ENCODE peak calls at places on chromosomes 3 and 15, in six cellular contexts. X is CD8-positive, alpha-beta T cell; V is cardiac muscle cell; Y is suprapubic skin; S is adipocyte; M is neuronal stem cell. B is an unnamed sample.
A peak's percentile ranks its signal among the peaks of the same experiment; 100 is the strongest.

GRCh38 chr3:185210621-185211157 is 43.2 kb downstream of the EHHADH start:
- DNase-seq in X (no peak), V (no peak), Y (no peak), S (no peak), M (no peak), B (no peak)

GRCh38 chr15:25710184-25710583 is 152.9 kb downstream of the ATP10A start:
- DNase-seq in X (peak; percentile 44), V (peak; percentile 24), Y (peak; percentile 65), S (peak; percentile 38), M (peak; percentile 30), B (no peak)

GRCh38 chr3:126524429-126524988 is 554 bp downstream of the CHST13 start:
- DNase-seq in X (no peak), V (no peak), Y (no peak), S (no peak), M (peak; percentile 29), B (no peak)

GRCh38 chr3:4795905-4796304 is 183.3 kb upstream of the BHLHE40 start:
- DNase-seq in X (no peak), V (no peak), Y (no peak), S (no peak), M (no peak), B (no peak)

GRCh38 chr3:129082026-129082425 is 21.4 kb downstream of the GP9 start:
- DNase-seq in X (no peak), V (no peak), Y (no peak), S (no peak), M (no peak), B (no peak)

GRCh38 chr3:102006812-102007485 is 157.6 kb downstream of the NFKBIZ start:
- DNase-seq in X (no peak), V (peak; percentile 96), Y (no peak), S (peak; percentile 85), M (no peak), B (peak; percentile 96)

GRCh38 chr3:184696643-184697042 is 15.2 kb downstream of the MAGEF1 start:
- DNase-seq in X (no peak), V (peak; percentile 48), Y (no peak), S (no peak), M (no peak), B (no peak)

GRCh38 chr15:82060817-82061216 is 15.0 kb upstream of the MEX3B start:
- DNase-seq in X (no peak), V (no peak), Y (no peak), S (no peak), M (no peak), B (no peak)

GRCh38 chr15:73822998-73823397 is 50.4 kb upstream of the TBC1D21 start:
- DNase-seq in X (no peak), V (peak; percentile 61), Y (no peak), S (peak; percentile 51), M (peak; percentile 32), B (peak; percentile 18)

GRCh38 chr3:24119321-24119751 is 174.2 kb downstream of the NR1D2 start:
- DNase-seq in X (no peak), V (peak; percentile 74), Y (no peak), S (peak; percentile 86), M (no peak), B (peak; percentile 9)

GRCh38 chr3:73030073-73030597 is 31.3 kb upstream of the EBLN2 start:
- DNase-seq in X (no peak), V (no peak), Y (no peak), S (no peak), M (no peak), B (no peak)

GRCh38 chr3:135760581-135760980 is 204.9 kb upstream of the PPP2R3A start:
- DNase-seq in X (no peak), V (no peak), Y (no peak), S (no peak), M (no peak), B (no peak)

GRCh38 chr3:60641354-60641753 is 609.9 kb downstream of the FHIT start:
- DNase-seq in X (no peak), V (no peak), Y (no peak), S (no peak), M (no peak), B (no peak)

GRCh38 chr3:189108032-189108431 is 63.7 kb upstream of the TPRG1 start:
- DNase-seq in X (no peak), V (peak; percentile 18), Y (no peak), S (peak; percentile 31), M (no peak), B (no peak)

GRCh38 chr15:31435891-31436628 is 109.4 kb downstream of the KLF13 start:
- DNase-seq in X (peak; percentile 45), V (no peak), Y (peak; percentile 78), S (no peak), M (no peak), B (no peak)

GRCh38 chr3:89032331-89033063 is 74.9 kb upstream of the EPHA3 start:
- DNase-seq in X (no peak), V (peak; percentile 54), Y (no peak), S (no peak), M (no peak), B (peak; percentile 21)

GRCh38 chr3:29655016-29655415 is 374.1 kb downstream of the RBMS3 start:
- DNase-seq in X (no peak), V (no peak), Y (no peak), S (no peak), M (peak; percentile 18), B (no peak)

GRCh38 chr3:27720029-27720518 is 2.0 kb downstream of the EOMES start:
- DNase-seq in X (no peak), V (no peak), Y (no peak), S (no peak), M (no peak), B (no peak)
- H3K27me3 ChIP-seq in X (peaks cover 21% of the 10 kb centered on the region), V (peaks cover 100% of the 10 kb centered on the region), Y (peaks cover 95% of the 10 kb centered on the region), S (peaks cover 44% of the 10 kb centered on the region), M (peaks cover 51% of the 10 kb centered on the region), B (peaks cover 91% of the 10 kb centered on the region)

DNA sequence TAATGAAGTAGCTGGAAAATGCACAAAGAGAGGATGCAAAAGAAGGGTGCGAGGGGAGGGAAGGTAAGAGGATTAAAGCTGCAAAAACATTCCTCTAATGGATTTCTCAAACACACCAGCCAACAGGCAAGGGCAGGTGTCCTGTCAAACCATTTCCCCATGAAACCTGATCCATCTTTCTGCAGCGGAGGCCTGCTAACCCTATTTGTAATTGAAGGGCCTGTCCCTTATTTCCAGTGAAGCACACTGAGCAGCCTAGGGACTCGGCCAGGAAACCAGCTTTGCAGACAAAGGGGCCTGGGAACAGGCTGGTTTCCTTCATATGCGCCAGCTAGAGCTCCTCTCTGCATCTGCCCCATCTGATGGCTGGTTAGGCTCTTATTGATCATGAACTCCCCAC is 52.9 kb downstream of the BOC start:
- DNase-seq in X (no peak), V (no peak), Y (no peak), S (no peak), M (peak; percentile 76), B (no peak)
- H3K4me3 ChIP-seq in X (no peak overlapping the region), V (no peak overlapping the region), Y (no peak overlapping the region), S (no peak overlapping the region), M (no peak overlapping the region), B (no peak overlapping the region)

DNA sequence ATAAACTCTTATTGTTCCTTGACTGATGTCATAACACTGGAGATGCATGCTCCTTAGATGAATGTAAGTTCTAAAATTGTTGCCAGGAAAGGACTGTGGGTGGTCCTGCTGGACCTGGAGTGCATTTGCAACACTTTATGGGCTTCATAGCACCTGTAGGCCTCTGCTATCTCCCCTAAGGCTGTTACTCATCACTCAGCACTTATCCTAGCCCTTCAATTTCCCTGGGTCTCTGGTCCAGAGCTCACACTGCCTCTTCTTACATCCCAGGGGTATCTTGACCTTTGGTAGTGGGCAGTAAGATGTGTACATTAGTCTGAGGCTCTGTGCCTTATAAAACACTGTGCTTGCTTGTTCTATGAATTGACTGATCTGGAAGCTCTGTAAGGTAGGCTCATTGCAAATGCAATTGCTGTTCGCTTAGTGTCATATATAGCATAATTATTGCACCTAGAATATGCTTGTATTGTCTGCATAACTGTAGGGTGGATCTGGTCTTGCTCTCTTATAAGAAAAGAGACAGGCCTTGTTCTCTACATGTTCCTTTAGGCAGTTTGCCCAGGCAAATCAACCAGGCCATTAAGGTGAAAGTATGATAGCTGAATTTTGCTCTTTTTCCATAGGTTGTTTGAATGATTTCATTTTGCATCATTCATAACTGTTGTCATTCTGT is 35.8 kb downstream of the SLCO3A1 start:
- DNase-seq in X (no peak), V (no peak), Y (no peak), S (no peak), M (no peak), B (no peak)
- H3K27me3 ChIP-seq in X (no peaks in the 10 kb centered on the region), V (no peaks in the 10 kb centered on the region), Y (no peaks in the 10 kb centered on the region), S (no peaks in the 10 kb centered on the region), M (no peaks in the 10 kb centered on the region), B (no peaks in the 10 kb centered on the region)

GRCh38 chr3:149936812-149937230 is 33.9 kb downstream of the PFN2 start:
- DNase-seq in X (peak; percentile 34), V (peak; percentile 75), Y (no peak), S (peak; percentile 82), M (peak; percentile 35), B (peak; percentile 54)
- H3K4me3 ChIP-seq in X (no peak overlapping the region), V (no peak overlapping the region), Y (no peak overlapping the region), S (no peak overlapping the region), M (no peak overlapping the region), B (no peak overlapping the region)

GRCh38 chr3:194036842-194037241 is 99.1 kb upstream of the HES1 start:
- DNase-seq in X (no peak), V (no peak), Y (no peak), S (no peak), M (no peak), B (no peak)

GRCh38 chr3:194032828-194033435 is 103.0 kb upstream of the HES1 start:
- DNase-seq in X (no peak), V (no peak), Y (no peak), S (no peak), M (no peak), B (no peak)

GRCh38 chr3:194031867-194032635 is 103.9 kb upstream of the HES1 start:
- DNase-seq in X (no peak), V (no peak), Y (no peak), S (no peak), M (no peak), B (no peak)

GRCh38 chr3:194035406-194036138 is 100.4 kb upstream of the HES1 start:
- DNase-seq in X (no peak), V (no peak), Y (no peak), S (no peak), M (no peak), B (no peak)

DNA sequence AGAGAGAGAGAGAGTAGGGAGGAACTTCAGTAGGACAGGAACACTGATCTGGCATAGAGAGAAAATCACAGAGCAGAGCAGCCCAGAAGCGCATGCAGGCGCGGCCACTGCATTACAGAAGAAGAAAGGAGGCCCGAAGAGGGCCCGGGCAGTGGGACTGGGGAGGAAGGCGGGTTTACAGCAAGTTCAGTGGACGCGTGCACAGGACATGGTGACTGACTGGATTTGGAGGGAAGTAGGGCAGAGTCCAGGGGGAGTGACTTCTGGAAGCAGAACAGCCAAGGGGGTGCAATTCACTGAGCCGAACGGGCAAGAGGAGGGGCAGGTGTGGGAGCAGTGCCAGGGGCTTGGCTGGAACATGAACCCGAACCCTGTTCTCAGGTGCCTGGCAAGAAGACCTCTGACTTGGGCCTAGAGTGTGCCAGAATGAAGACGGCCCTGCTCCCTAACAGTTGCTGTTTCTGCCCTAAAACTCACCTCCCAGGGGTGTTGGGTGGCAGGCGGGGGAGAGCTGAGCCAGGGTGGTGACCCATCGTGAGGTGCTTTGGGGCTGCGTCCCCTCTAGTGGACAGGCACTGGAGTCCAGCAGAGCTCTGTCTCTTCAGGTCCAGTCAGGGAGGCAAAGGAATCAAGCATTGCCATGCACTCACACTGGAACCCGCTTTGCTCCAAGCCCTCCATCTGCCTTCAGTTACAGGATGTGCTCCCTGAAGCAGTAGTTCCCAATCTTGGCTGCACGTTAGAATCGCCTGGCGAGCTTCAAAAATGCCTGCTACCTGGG is 101.2 kb upstream of the HES1 start:
- DNase-seq in X (no peak), V (no peak), Y (no peak), S (no peak), M (no peak), B (no peak)
- H3K27me3 ChIP-seq in X (no peaks in the 10 kb centered on the region), V (no peaks in the 10 kb centered on the region), Y (no peaks in the 10 kb centered on the region), S (peaks cover 57% of the 10 kb centered on the region), M (no peaks in the 10 kb centered on the region), B (peaks cover 25% of the 10 kb centered on the region)